ENCODE peak calls at places on chromosome 4, in six cellular contexts. K is PC-3, T is uterus, X is astrocyte, Y is heart right ventricle, Z is IMR-90. W is an unnamed sample. For H3K27me3, the result is how much of the 10 kb centered on the place peaks cover.

GRCh38 chr4:102492531-102493241 is 8.5 kb upstream of the NFKB1 start:
- DNase-seq in K (peak), T (no peak), X (no peak), Y (no peak), Z (peak), W (no peak)

GRCh38 chr4:17695341-17695740 is 80.9 kb downstream of the MED28 start:
- DNase-seq in K (no peak), T (no peak), X (no peak), Y (no peak), Z (no peak), W (no peak)

GRCh38 chr4:108700358-108700757 is 50.0 kb downstream of the OSTC start:
- DNase-seq in K (peak), T (no peak), X (peak), Y (no peak), Z (peak), W (no peak)

GRCh38 chr4:100841911-100842310 is 324.1 kb upstream of the EMCN start:
- DNase-seq in K (no peak), T (no peak), X (peak), Y (no peak), Z (no peak), W (no peak)

GRCh38 chr4:92634891-92635290 is 331.1 kb downstream of the GRID2 start:
- DNase-seq in K (no peak), T (no peak), X (no peak), Y (no peak), Z (no peak), W (no peak)

GRCh38 chr4:4549534-4549933 is 7.7 kb upstream of the STX18 start:
- DNase-seq in K (peak), T (no peak), X (no peak), Y (no peak), Z (no peak), W (no peak)

GRCh38 chr4:26194764-26195163 is 126.0 kb upstream of the RBPJ start:
- DNase-seq in K (no peak), T (no peak), X (no peak), Y (no peak), Z (no peak), W (no peak)

GRCh38 chr4:140497776-140498636 is at the start of gene MGAT4D:
- DNase-seq in K (no peak), T (no peak), X (no peak), Y (no peak), Z (no peak), W (no peak)

GRCh38 chr4:143384381-143384994 is 47.8 kb downstream of the GAB1 start:
- DNase-seq in K (no peak), T (no peak), X (no peak), Y (no peak), Z (peak), W (no peak)

GRCh38 chr4:113674733-113675132 is 86.8 kb downstream of the CAMK2D start:
- DNase-seq in K (no peak), T (no peak), X (no peak), Y (no peak), Z (no peak), W (no peak)

GRCh38 chr4:113452868-113453620 is 308.5 kb downstream of the CAMK2D start:
- DNase-seq in K (peak), T (peak), X (peak), Y (peak), Z (peak), W (no peak)

GRCh38 chr4:70885174-70885573 is 17.0 kb upstream of the MOB1B start:
- DNase-seq in K (peak), T (no peak), X (no peak), Y (no peak), Z (no peak), W (no peak)

GRCh38 chr4:122469457-122469856 is 12.9 kb upstream of the IL2 start:
- DNase-seq in K (no peak), T (no peak), X (no peak), Y (no peak), Z (no peak), W (no peak)

GRCh38 chr4:113646456-113646809 is 115.1 kb downstream of the CAMK2D start:
- DNase-seq in K (peak), T (no peak), X (peak), Y (no peak), Z (peak), W (no peak)

GRCh38 chr4:178329226-178329872 is 887.1 kb upstream of the AGA start:
- DNase-seq in K (peak), T (no peak), X (no peak), Y (no peak), Z (no peak), W (no peak)

GRCh38 chr4:186810613-186811150 is 87.0 kb upstream of the FAT1 start:
- DNase-seq in K (no peak), T (no peak), X (no peak), Y (no peak), Z (no peak), W (no peak)

GRCh38 chr4:80335226-80335553 is 340 bp upstream of the CFAP299 start:
- DNase-seq in K (no peak), T (no peak), X (no peak), Y (no peak), Z (no peak), W (no peak)

GRCh38 chr4:80336582-80336981 is 1.1 kb downstream of the CFAP299 start:
- DNase-seq in K (peak), T (no peak), X (peak), Y (no peak), Z (peak), W (no peak)

GRCh38 chr4:80334568-80334967 is 962 bp upstream of the CFAP299 start:
- DNase-seq in K (no peak), T (no peak), X (no peak), Y (no peak), Z (no peak), W (no peak)

GRCh38 chr4:80333121-80333520 is 2.4 kb upstream of the CFAP299 start:
- DNase-seq in K (no peak), T (no peak), X (no peak), Y (no peak), Z (peak), W (no peak)

GRCh38 chr4:80335554-80336358 is at the start of gene CFAP299:
- DNase-seq in K (no peak), T (peak), X (peak), Y (peak), Z (peak), W (peak)
- TF ChIP-seq CTCF in K (no peak), T (peak), X (peak), Y (peak), Z (peak), W (peak)

GRCh38 chr4:104966349-104967033 is 180.2 kb upstream of the TET2 start:
- DNase-seq in K (peak), T (no peak), X (no peak), Y (no peak), Z (no peak), W (no peak)

GRCh38 chr4:104964387-104965175 is 182.1 kb upstream of the TET2 start:
- DNase-seq in K (no peak), T (no peak), X (no peak), Y (no peak), Z (no peak), W (no peak)

GRCh38 chr4:104969394-104970066 is 177.1 kb upstream of the TET2 start:
- DNase-seq in K (no peak), T (no peak), X (no peak), Y (no peak), Z (no peak), W (no peak)

GRCh38 chr4:104971458-104971857 is 175.2 kb upstream of the TET2 start:
- DNase-seq in K (peak), T (no peak), X (no peak), Y (no peak), Z (no peak), W (no peak)

DNA sequence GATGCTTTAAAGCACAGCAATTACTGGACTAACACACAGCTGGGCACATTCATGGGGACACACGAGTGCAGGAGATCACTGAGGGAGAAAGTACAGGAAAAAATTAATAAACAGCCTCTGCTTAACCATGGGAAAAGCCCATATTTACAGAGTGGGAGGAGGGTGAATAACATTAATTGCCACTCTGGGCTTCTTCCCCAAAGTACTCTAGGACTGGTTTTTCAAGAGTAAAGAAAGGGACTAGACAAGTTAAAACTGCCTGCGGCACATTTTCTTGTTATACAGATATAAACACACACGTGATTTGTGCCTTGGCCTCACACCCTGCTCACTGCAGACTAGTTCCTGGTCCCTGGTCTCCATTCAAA is 179.7 kb upstream of the TET2 start:
- DNase-seq in K (peak), T (no peak), X (no peak), Y (no peak), Z (no peak), W (no peak)
- H3K4me3 ChIP-seq in K (peak), T (no peak), X (no peak), Y (no peak), Z (no peak), W (no peak)

DNA sequence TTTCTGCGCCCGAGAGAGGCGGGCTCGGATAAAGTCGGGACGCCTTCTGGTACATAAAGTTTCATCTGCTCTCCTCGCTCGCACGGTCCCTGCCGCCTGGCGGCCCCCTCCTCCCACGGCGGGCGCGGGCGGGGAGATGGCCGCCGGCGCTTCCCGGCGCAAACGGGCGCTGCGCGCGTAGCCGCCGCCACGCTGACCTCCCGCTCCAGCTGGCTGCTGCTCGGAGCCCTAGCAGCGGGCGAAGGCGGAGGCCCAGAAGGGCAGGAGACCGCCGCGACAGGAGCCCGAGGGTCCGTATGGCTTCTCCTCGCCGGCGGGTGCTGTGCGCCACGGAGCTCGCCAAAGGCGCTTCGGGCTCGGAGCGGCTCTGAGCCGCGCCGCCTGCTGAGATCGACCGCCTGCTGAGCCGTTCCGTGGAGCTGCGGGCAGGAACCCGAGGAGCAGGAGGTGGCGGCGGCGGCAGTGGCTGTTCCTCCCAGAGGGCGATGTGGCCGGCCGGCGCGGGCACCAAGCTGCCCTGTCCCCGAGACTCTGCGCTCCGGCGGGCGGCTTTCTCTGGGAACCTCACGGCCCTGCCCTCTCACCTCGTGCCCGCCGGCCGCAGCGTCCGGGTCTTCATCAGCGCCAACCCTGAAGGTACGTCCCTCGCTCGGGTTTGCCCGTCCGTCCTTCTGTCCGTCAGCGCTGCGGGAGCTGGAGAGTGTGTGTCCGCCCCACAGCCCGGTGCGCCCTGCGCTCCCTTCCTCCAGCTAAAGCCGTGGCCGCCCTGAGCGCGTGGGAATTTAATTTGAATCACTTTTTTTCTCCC is at the start of gene NWD2:
- DNase-seq in K (no peak), T (no peak), X (no peak), Y (no peak), Z (no peak), W (no peak)
- H3K27me3 ChIP-seq in K (under half), T (under half), X (under half), Y (half or more), Z (under half), W (under half)

GRCh38 chr4:88591787-88592599 is at the start of gene HERC3:
- DNase-seq in K (peak), T (peak), X (peak), Y (peak), Z (peak), W (peak)
- TF ChIP-seq CTCF in K (no peak), T (no peak), X (no peak), Y (peak), Z (peak), W (no peak)

GRCh38 chr4:118964891-118965411 is 76.3 kb downstream of the SYNPO2 start:
- DNase-seq in K (no peak), T (peak), X (peak), Y (no peak), Z (peak), W (no peak)

GRCh38 chr4:118967393-118967792 is 78.7 kb downstream of the SYNPO2 start:
- DNase-seq in K (no peak), T (peak), X (peak), Y (no peak), Z (peak), W (no peak)

GRCh38 chr4:118968813-118969212 is 80.2 kb downstream of the SYNPO2 start:
- DNase-seq in K (no peak), T (no peak), X (no peak), Y (no peak), Z (no peak), W (no peak)

GRCh38 chr4:118969359-118969758 is 80.7 kb downstream of the SYNPO2 start:
- DNase-seq in K (peak), T (peak), X (peak), Y (peak), Z (peak), W (no peak)

DNA sequence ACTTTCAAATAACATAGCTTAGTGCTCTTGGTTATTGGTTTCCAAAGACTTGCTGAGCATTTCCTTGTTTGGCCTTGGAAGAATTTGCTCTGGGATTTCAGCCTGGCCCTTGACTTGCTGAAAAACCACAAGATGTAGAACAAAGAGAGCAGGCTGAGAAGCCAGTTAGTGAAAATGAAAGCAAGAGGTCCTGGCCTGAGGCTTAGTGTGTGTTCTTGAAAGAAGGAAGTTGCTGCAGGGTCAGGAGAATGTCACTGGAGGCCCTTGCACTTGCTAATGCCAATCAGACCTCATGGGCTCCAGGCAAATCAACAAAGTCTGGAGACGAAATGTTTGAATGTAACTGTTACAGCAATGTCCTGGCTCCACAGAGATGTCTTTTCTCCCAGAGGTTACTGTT is 79.4 kb downstream of the SYNPO2 start:
- DNase-seq in K (peak), T (peak), X (peak), Y (peak), Z (peak), W (no peak)
- H3K4me3 ChIP-seq in K (no peak), T (no peak), X (no peak), Y (no peak), Z (no peak), W (peak)

GRCh38 chr4:7015383-7016035 is 27.7 kb upstream of the TADA2B start:
- DNase-seq in K (no peak), T (no peak), X (no peak), Y (no peak), Z (no peak), W (no peak)
- H3K27me3 ChIP-seq in K (under half), T (under half), X (under half), Y (under half), Z (under half), W (under half)